ENCODE peak calls at places on chromosomes 12 and 14, in six cellular contexts. T is fibroblast of the aortic adventitia, I is GM10248, U is WTC11, F is cardiac muscle cell, G is natural killer cell. X is an unnamed sample.

GRCh38 chr12:55679691-55680090 is 28.0 kb downstream of the ITGA7 start:
- DNase-seq in T (no peak), I (no peak), U (no peak), F (no peak), G (no peak), X (no peak)

GRCh38 chr14:102055181-102055901 is 31.5 kb downstream of the HSP90AA1 start:
- DNase-seq in T (peak; percentile 79), I (no peak), U (peak; percentile 57), F (peak; percentile 86), G (no peak), X (no peak)

GRCh38 chr14:44567997-44568396 is 60.9 kb upstream of the FSCB start:
- DNase-seq in T (no peak), I (no peak), U (no peak), F (no peak), G (no peak), X (no peak)

GRCh38 chr12:115351513-115352077 is 667.6 kb upstream of the TBX3 start:
- DNase-seq in T (peak; percentile 84), I (no peak), U (no peak), F (peak; percentile 86), G (no peak), X (no peak)

GRCh38 chr12:10205251-10205807 is 7.3 kb upstream of the GABARAPL1 start:
- DNase-seq in T (no peak), I (no peak), U (no peak), F (no peak), G (no peak), X (no peak)

GRCh38 chr14:52563120-52563519 is 10.5 kb downstream of the GPR137C start:
- DNase-seq in T (peak; percentile 53), I (no peak), U (no peak), F (peak; percentile 20), G (no peak), X (no peak)

GRCh38 chr12:45833401-45833800 is 103.9 kb downstream of the ARID2 start:
- DNase-seq in T (no peak), I (no peak), U (no peak), F (peak; percentile 4), G (no peak), X (no peak)

GRCh38 chr12:55549302-55549701 is at the start of gene OR6C4:
- DNase-seq in T (no peak), I (no peak), U (no peak), F (no peak), G (no peak), X (no peak)

GRCh38 chr14:74506408-74506807 is 12.8 kb downstream of the ISCA2 start:
- DNase-seq in T (no peak), I (no peak), U (no peak), F (no peak), G (no peak), X (no peak)

GRCh38 chr12:56151672-56152131 is 685 bp upstream of the MYL6B start:
- DNase-seq in T (no peak), I (peak; percentile 54), U (peak; percentile 72), F (no peak), G (peak; percentile 49), X (peak; percentile 51)

GRCh38 chr12:95446511-95446910 is 27.4 kb upstream of the METAP2 start:
- DNase-seq in T (peak; percentile 39), I (no peak), U (peak; percentile 76), F (peak; percentile 62), G (no peak), X (peak; percentile 38)

DNA sequence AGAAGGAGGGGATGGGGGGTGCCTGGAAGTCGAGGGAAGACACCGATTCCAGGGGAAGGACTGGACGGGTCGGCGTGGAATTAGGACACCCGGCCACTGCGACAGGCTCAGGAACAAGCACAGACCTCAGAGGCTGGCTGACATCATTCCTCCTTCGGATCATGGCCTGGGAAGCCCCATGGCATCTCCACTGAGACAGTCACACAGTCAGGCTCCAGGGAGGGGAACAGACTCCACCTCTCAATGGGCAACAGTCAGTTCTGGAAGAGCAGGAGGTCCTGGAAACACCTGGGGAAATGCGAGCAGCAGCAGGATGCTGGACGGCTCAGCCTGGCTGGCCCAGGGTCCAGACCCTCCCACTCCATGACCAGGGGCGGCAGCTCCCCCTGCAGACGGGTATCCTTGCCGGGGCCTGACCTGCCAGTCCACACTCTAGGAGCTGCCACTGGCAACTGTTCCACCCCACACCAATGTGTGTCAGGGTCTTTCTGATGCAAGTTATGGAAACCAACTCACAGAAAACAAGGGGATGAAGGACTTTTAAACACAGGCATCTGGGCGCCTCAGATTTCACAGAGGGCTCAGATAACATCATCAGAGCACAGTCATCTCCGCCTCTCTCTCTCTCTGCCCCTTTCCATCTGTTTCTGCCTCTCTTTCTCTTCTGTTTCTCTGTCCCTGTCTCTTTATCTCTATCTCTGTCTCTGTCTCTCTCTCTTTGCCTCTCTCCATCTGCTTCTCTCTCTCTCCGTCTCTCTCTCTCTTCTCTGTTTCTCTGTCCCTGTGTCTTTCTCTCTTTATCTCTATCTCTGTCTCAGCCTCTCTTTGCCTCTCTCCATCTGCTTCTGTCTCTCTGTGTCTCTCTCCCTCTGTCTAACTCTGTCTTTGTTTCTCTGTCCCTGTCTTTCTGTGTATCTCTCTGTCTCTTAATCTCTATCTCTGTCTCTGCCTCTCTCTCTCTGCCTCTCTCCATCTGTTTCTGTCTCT is 67.6 kb upstream of the FBRSL1 start:
- DNase-seq in T (peak; percentile 56), I (no peak), U (peak; percentile 54), F (no peak), G (no peak), X (peak; percentile 48)
- TF ChIP-seq CTCF in T (no peak), I (no peak), U (no peak), F (no peak), G (no peak), X (no peak)

GRCh38 chr12:48454675-48455074 is 17.7 kb upstream of the ANP32D start:
- DNase-seq in T (peak; percentile 66), I (no peak), U (no peak), F (peak; percentile 71), G (no peak), X (no peak)
- TF ChIP-seq CTCF in T (peak; percentile 61), I (peak; percentile 5), U (no peak), F (peak; percentile 58), G (peak; percentile 48), X (no peak)

GRCh38 chr14:95994593-95994928 is 44.6 kb upstream of the C14orf132 start:
- DNase-seq in T (no peak), I (no peak), U (no peak), F (no peak), G (no peak), X (no peak)
- TF ChIP-seq CTCF in T (no peak), I (no peak), U (no peak), F (no peak), G (peak; percentile 43), X (no peak)

GRCh38 chr14:28630100-28630499 is 136.5 kb upstream of the FOXG1 start:
- DNase-seq in T (no peak), I (no peak), U (no peak), F (no peak), G (no peak), X (no peak)

GRCh38 chr14:28629328-28630004 is 137.1 kb upstream of the FOXG1 start:
- DNase-seq in T (no peak), I (no peak), U (no peak), F (no peak), G (no peak), X (no peak)

GRCh38 chr14:28635387-28635786 is 131.2 kb upstream of the FOXG1 start:
- DNase-seq in T (peak; percentile 71), I (no peak), U (no peak), F (peak; percentile 75), G (no peak), X (peak; percentile 23)
- TF ChIP-seq CTCF in T (peak; percentile 44), I (peak; percentile 59), U (peak; percentile 51), F (peak; percentile 32), G (peak; percentile 35), X (peak; percentile 97)

GRCh38 chr14:100900837-100901390 is 2.6 kb downstream of the RTL1 start:
- DNase-seq in T (no peak), I (no peak), U (peak; percentile 75), F (peak; percentile 27), G (no peak), X (peak; percentile 84)
- TF ChIP-seq CTCF in T (peak; percentile 4), I (peak; percentile 8), U (peak; percentile 13), F (peak; percentile 21), G (no peak), X (peak; percentile 48)